ENCODE peak calls at places on chromosomes 4 and X, in five cellular contexts. D, Z, K, W and B are unnamed samples.
A peak's percentile ranks its signal among the peaks of the same experiment; 100 is the strongest.

GRCh38 chr4:107931775-107932321 is 499 bp downstream of the CYP2U1 start:
- DNase-seq in Z (peak; percentile 36), D (no peak), W (no peak), K (no peak), B (no peak)

GRCh38 chr4:118798658-118799057 is 37.3 kb downstream of the SEC24D start:
- DNase-seq in W (no peak), K (no peak), D (no peak), Z (no peak), B (no peak)

GRCh38 chr4:37678624-37679023 is 7.6 kb downstream of the RELL1 start:
- DNase-seq in Z (no peak), K (no peak), D (no peak), W (no peak), B (no peak)

GRCh38 chrX:16278927-16279326 is 111.6 kb downstream of the MAGEB17 start:
- DNase-seq in D (no peak), K (no peak), W (no peak), Z (no peak), B (peak; percentile 4)

GRCh38 chr4:94603170-94603747 is 151.5 kb downstream of the PDLIM5 start:
- DNase-seq in K (no peak), D (peak; percentile 15), Z (no peak), W (no peak), B (peak; percentile 84)

GRCh38 chr4:91330555-91331137 is 973.1 kb upstream of the GRID2 start:
- DNase-seq in K (no peak), Z (no peak), D (no peak), W (no peak), B (no peak)

GRCh38 chr4:55032788-55033187 is 92.6 kb downstream of the KDR start:
- DNase-seq in D (no peak), K (peak; percentile 13), Z (no peak), W (no peak), B (no peak)

GRCh38 chrX:37767438-37767837 is 12.4 kb upstream of the CYBB start:
- DNase-seq in Z (no peak), W (no peak), D (no peak), K (no peak), B (no peak)

GRCh38 chr4:123327346-123327745 is 69.2 kb upstream of the SPRY1 start:
- DNase-seq in D (no peak), Z (no peak), W (no peak), K (no peak), B (no peak)

GRCh38 chr4:170004656-170005250 is 21.4 kb downstream of the MFAP3L start:
- DNase-seq in D (peak; percentile 24), W (no peak), Z (no peak), K (no peak), B (no peak)

GRCh38 chr4:84878090-84878489 is 88.4 kb downstream of the WDFY3 start:
- DNase-seq in D (peak; percentile 74), W (no peak), Z (no peak), K (no peak), B (no peak)

GRCh38 chrX:46208225-46208854 is 336.9 kb downstream of the ZNF674 start:
- DNase-seq in K (no peak), D (peak; percentile 41), Z (no peak), W (no peak), B (no peak)

GRCh38 chrX:136767104-136767941 is 13.4 kb downstream of the ARHGEF6 start:
- DNase-seq in Z (peak; percentile 52), K (peak; percentile 61), W (peak; percentile 43), D (peak; percentile 65), B (peak; percentile 78)

GRCh38 chr4:20672262-20672661 is 28.0 kb upstream of the PACRGL start:
- DNase-seq in W (no peak), D (no peak), Z (no peak), K (no peak), B (no peak)

GRCh38 chr4:148065069-148065468 is 333.2 kb downstream of the ARHGAP10 start:
- DNase-seq in W (no peak), D (peak; percentile 87), K (no peak), Z (no peak), B (no peak)

GRCh38 chr4:140851804-140852203 is 95.6 kb upstream of the TBC1D9 start:
- DNase-seq in Z (no peak), W (no peak), D (no peak), K (no peak), B (no peak)

GRCh38 chr4:115529126-115529525 is 415.7 kb upstream of the NDST4 start:
- DNase-seq in D (no peak), Z (no peak), W (no peak), K (no peak), B (no peak)

GRCh38 chr4:152278505-152279301 is 257.2 kb downstream of the FBXW7 start:
- DNase-seq in D (no peak), W (no peak), Z (no peak), K (no peak), B (peak; percentile 39)

GRCh38 chrX:153725039-153725831 is 579 bp downstream of the ABCD1 start:
- DNase-seq in Z (no peak), W (no peak), K (no peak), D (no peak), B (no peak)

GRCh38 chr4:88211473-88212252 is 53.2 kb upstream of the ABCG2 start:
- DNase-seq in D (peak; percentile 55), K (peak; percentile 73), Z (no peak), W (peak; percentile 44), B (peak; percentile 29)

GRCh38 chr4:7861440-7861881 is 78.2 kb downstream of the AFAP1 start:
- DNase-seq in Z (no peak), W (no peak), K (no peak), D (peak; percentile 84), B (no peak)

GRCh38 chr4:183329954-183330742 is 7.9 kb upstream of the CLDN24 start:
- DNase-seq in Z (no peak), K (no peak), W (no peak), D (no peak), B (no peak)

GRCh38 chr4:33013280-33013679 is 2293.1 kb downstream of the PCDH7 start:
- DNase-seq in Z (no peak), W (no peak), D (peak; percentile 21), K (no peak), B (no peak)

GRCh38 chr4:37825943-37826281 is 574 bp upstream of the PGM2 start:
- DNase-seq in W (no peak), D (no peak), Z (no peak), K (no peak), B (peak; percentile 7)

GRCh38 chr4:2304321-2304876 is 42.5 kb upstream of the MXD4 start:
- DNase-seq in W (no peak), D (no peak), Z (no peak), K (no peak), B (no peak)

GRCh38 chr4:43275779-43276178 is 383.3 kb downstream of the GRXCR1 start:
- DNase-seq in Z (no peak), D (no peak), K (no peak), W (no peak), B (no peak)

GRCh38 chr4:18106620-18107019 is 85.1 kb upstream of the LCORL start:
- DNase-seq in D (no peak), Z (no peak), K (no peak), W (no peak), B (peak; percentile 32)

GRCh38 chrX:126658447-126658846 is 105.8 kb upstream of the DCAF12L1 start:
- DNase-seq in D (no peak), K (no peak), W (no peak), Z (no peak), B (no peak)

GRCh38 chr4:140213116-140213515 is 59.1 kb upstream of the MAML3 start:
- DNase-seq in Z (no peak), W (no peak), D (no peak), K (no peak), B (no peak)

GRCh38 chr4:154082760-154083530 is 294.1 kb upstream of the SFRP2 start:
- DNase-seq in W (no peak), D (peak; percentile 12), K (peak; percentile 54), Z (no peak), B (peak; percentile 20)

GRCh38 chr4:131296192-131296591 is 1852.9 kb upstream of the PCDH10 start:
- DNase-seq in W (no peak), K (no peak), D (no peak), Z (no peak), B (no peak)

GRCh38 chr4:174222266-174222872 is 61.1 kb downstream of the FBXO8 start:
- DNase-seq in K (peak; percentile 45), W (no peak), Z (no peak), D (peak; percentile 16), B (peak; percentile 32)